ENCODE peak calls at places on chromosomes 11 and 22, in four cellular contexts. L, Y, D and O are unnamed samples.
A peak's percentile ranks its signal among the peaks of the same experiment; 100 is the strongest.

GRCh38 chr11:27388001-27388400 is 25.0 kb upstream of the CCDC34 start:
- DNase-seq in L (no peak), Y (no peak), D (no peak), O (peak; percentile 20)

GRCh38 chr11:47136921-47137320 is 39.8 kb downstream of the ARFGAP2 start:
- DNase-seq in L (no peak), Y (no peak), D (no peak), O (no peak)

GRCh38 chr11:113991718-113992458 is 17.0 kb downstream of the HTR3A start:
- DNase-seq in L (no peak), Y (peak; percentile 23), D (no peak), O (no peak)

GRCh38 chr11:5291207-5291838 is 10.4 kb downstream of the OR51B4 start:
- DNase-seq in L (peak; percentile 44), Y (peak; percentile 46), D (no peak), O (peak; percentile 56)

GRCh38 chr22:42721045-42721434 is 370 bp upstream of the A4GALT start:
- DNase-seq in L (peak; percentile 58), Y (no peak), D (no peak), O (peak; percentile 47)

GRCh38 chr11:57116654-57117053 is 65.1 kb upstream of the LRRC55 start:
- DNase-seq in L (peak; percentile 64), Y (peak; percentile 69), D (peak; percentile 65), O (peak; percentile 64)

GRCh38 chr11:91972665-91973266 is 251.9 kb upstream of the FAT3 start:
- DNase-seq in L (peak; percentile 8), Y (no peak), D (no peak), O (no peak)

GRCh38 chr11:4453118-4453517 is 4.0 kb downstream of the OR52K2 start:
- DNase-seq in L (no peak), Y (no peak), D (no peak), O (no peak)

GRCh38 chr11:64852804-64853520 is 8.5 kb upstream of the CDC42BPG start:
- DNase-seq in L (no peak), Y (no peak), D (no peak), O (no peak)

GRCh38 chr11:131691558-131692041 is 321.2 kb downstream of the NTM start:
- DNase-seq in L (peak; percentile 80), Y (peak; percentile 12), D (no peak), O (peak; percentile 76)

GRCh38 chr11:60860943-60861342 is 5.2 kb upstream of the PTGDR2 start:
- DNase-seq in L (no peak), Y (no peak), D (no peak), O (no peak)

GRCh38 chr11:2189938-2190669 is 18.5 kb upstream of the TH start:
- DNase-seq in L (no peak), Y (no peak), D (no peak), O (no peak)
- H3F3A ChIP-seq in L (peaks cover 41% of the 10 kb centered on the region), Y (no peaks in the 10 kb centered on the region), D (peaks cover 6% of the 10 kb centered on the region), O (no peaks in the 10 kb centered on the region)

GRCh38 chr22:45863981-45864751 is 112.8 kb downstream of the WNT7B start:
- DNase-seq in L (peak; percentile 80), Y (peak; percentile 72), D (peak; percentile 49), O (peak; percentile 54)
- H3K27me3 ChIP-seq in L (peaks cover 55% of the 10 kb centered on the region), Y (no peaks in the 10 kb centered on the region), D (no peaks in the 10 kb centered on the region), O (peaks cover 19% of the 10 kb centered on the region)

GRCh38 chr22:19478466-19479357 is at the start of gene UFD1:
- DNase-seq in L (peak; percentile 95), Y (peak; percentile 63), D (peak; percentile 53), O (peak; percentile 88)

GRCh38 chr22:19476023-19476422 is 3.0 kb downstream of the UFD1 start:
- DNase-seq in L (no peak), Y (no peak), D (no peak), O (no peak)

GRCh38 chr22:19479358-19480172 is at the start of gene CDC45:
- DNase-seq in L (peak; percentile 98), Y (peak; percentile 93), D (peak; percentile 91), O (peak; percentile 99)

GRCh38 chr22:19477321-19478085 is 1.5 kb downstream of the UFD1 start:
- DNase-seq in L (no peak), Y (peak; percentile 16), D (no peak), O (peak; percentile 68)

GRCh38 chr22:19478086-19478392 is 954 bp downstream of the UFD1 start:
- DNase-seq in L (no peak), Y (no peak), D (no peak), O (peak; percentile 19)
- H3K4me3 ChIP-seq in L (peak overlapping the region; percentile 77), Y (peak overlapping the region; percentile 88), D (peak overlapping the region; percentile 75), O (peak overlapping the region; percentile 83)

GRCh38 chr22:24323233-24323632 is 52.6 kb downstream of the SPECC1L start:
- DNase-seq in L (no peak), Y (no peak), D (no peak), O (no peak)

GRCh38 chr22:24322522-24322921 is 51.9 kb downstream of the SPECC1L start:
- DNase-seq in L (no peak), Y (no peak), D (no peak), O (peak; percentile 50)

GRCh38 chr22:24324137-24324536 is 53.5 kb downstream of the SPECC1L start:
- DNase-seq in L (no peak), Y (no peak), D (no peak), O (no peak)

GRCh38 chr22:24325105-24325757 is 54.6 kb downstream of the SPECC1L start:
- DNase-seq in L (peak; percentile 48), Y (peak; percentile 47), D (peak; percentile 68), O (peak; percentile 93)

GRCh38 chr22:24323695-24324094 is 53.1 kb downstream of the SPECC1L start:
- DNase-seq in L (no peak), Y (no peak), D (no peak), O (no peak)
- H3F3A ChIP-seq in L (no peaks in the 10 kb centered on the region), Y (no peaks in the 10 kb centered on the region), D (peaks cover 21% of the 10 kb centered on the region), O (peaks cover 33% of the 10 kb centered on the region)

GRCh38 chr11:31807791-31808074 is 3.4 kb downstream of the PAX6 start:
- DNase-seq in L (peak; percentile 16), Y (no peak), D (no peak), O (no peak)
- H3K27me3 ChIP-seq in L (peaks cover 79% of the 10 kb centered on the region), Y (no peaks in the 10 kb centered on the region), D (no peaks in the 10 kb centered on the region), O (peaks cover 90% of the 10 kb centered on the region)

GRCh38 chr11:72641522-72641899 is 32.7 kb downstream of the PDE2A start:
- DNase-seq in L (no peak), Y (no peak), D (no peak), O (no peak)

GRCh38 chr11:72641900-72642814 is 32.1 kb downstream of the PDE2A start:
- DNase-seq in L (peak; percentile 75), Y (peak; percentile 40), D (no peak), O (peak; percentile 56)

GRCh38 chr11:72637926-72638325 is 36.3 kb downstream of the PDE2A start:
- DNase-seq in L (no peak), Y (no peak), D (no peak), O (no peak)

GRCh38 chr11:72637198-72637597 is 37.0 kb downstream of the PDE2A start:
- DNase-seq in L (no peak), Y (peak; percentile 28), D (no peak), O (no peak)

DNA sequence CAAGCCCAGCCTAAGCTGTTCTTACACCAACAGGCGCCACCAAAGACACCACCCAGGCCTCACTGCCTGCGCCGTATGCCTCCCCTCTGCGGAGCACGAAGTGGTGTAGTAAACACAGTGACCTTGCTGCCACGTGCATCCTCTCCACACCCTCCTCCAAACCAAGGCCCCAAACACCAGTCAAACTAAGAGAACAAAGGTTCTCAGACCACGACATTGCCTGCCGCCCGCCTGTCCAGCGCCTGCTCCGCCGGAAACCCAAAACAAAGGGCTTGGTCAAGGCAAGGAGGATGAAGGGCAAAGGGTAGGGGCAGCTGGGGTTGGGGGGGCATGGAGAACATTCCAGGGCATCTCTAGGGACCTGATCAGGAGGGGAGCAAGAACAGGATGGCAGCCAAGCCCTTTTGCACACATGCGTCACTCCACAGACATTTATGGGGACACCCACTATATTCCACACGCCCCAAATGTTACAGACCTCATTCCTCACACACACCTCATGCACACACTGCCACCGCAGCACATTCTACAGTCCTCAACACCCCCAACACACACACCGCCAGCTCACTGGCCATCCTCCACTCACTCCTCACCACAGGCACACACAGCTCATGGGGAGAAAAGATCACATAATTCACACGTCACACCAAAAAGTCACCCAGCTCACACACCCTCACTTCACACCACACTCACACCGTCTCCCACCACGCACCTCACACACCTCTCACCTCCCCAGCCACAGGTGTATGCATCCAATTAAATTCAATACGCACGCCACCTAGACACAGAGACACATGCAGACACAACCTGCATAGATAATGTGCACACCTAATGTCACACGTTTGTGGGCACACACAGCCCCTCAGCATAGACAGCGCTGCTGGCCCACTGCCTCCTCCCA is 34.5 kb downstream of the PDE2A start:
- DNase-seq in L (no peak), Y (no peak), D (no peak), O (no peak)
- H3K4me3 ChIP-seq in L (no peak overlapping the region), Y (no peak overlapping the region), D (peak overlapping the region; percentile 74), O (no peak overlapping the region)

GRCh38 chr11:19933132-19933735 is 220.6 kb downstream of the NAV2 start:
- DNase-seq in L (no peak), Y (no peak), D (no peak), O (no peak)
- H3F3A ChIP-seq in L (peaks cover 15% of the 10 kb centered on the region), Y (no peaks in the 10 kb centered on the region), D (peaks cover 5% of the 10 kb centered on the region), O (peaks cover 48% of the 10 kb centered on the region)

DNA sequence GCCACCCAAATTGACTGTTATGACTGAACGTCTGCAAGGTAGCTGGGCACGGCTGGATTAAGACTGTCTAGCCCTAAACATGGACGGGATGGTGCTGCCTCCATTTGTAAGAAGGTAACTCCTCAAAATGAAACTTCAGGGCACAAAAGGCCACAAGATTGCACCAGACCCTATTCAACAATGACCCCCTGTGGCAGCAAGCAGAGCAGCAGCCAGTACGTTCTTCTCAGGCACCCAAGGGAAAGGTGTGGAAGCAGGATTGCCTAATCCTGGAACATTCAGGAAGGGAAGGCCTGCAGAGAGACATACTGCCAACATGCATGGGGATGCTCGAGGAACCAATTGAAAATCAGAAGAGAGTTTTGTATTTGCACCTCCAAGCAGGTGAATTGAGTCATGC is 4.5 kb upstream of the TBX10 start:
- DNase-seq in L (peak; percentile 55), Y (peak; percentile 39), D (peak; percentile 57), O (peak; percentile 20)
- H3K27me3 ChIP-seq in L (peaks cover 19% of the 10 kb centered on the region), Y (no peaks in the 10 kb centered on the region), D (peaks cover 17% of the 10 kb centered on the region), O (peaks cover 8% of the 10 kb centered on the region)